ENCODE peak calls at places on chromosomes 1 and 21, in eight cellular contexts. Q, U, V, J, N, Y, B and C are unnamed samples. For H3K9me3, the result is how much of the 10 kb centered on the place peaks cover.

GRCh38 chr21:44515359-44516165 is 24.4 kb downstream of the KRTAP10-1 start:
- DNase-seq in Q (no peak), U (no peak), V (no peak), J (no peak), N (no peak), Y (no peak), B (no peak), C (no peak)

GRCh38 chr1:220892997-220893700 is 13.9 kb downstream of the HLX start:
- DNase-seq in Q (no peak), U (no peak), V (no peak), J (no peak), N (no peak), Y (no peak), B (no peak), C (no peak)

GRCh38 chr1:150708595-150708994 is 11.6 kb upstream of the GOLPH3L start:
- DNase-seq in Q (no peak), U (no peak), V (no peak), J (no peak), N (no peak), Y (no peak), B (no peak), C (no peak)

GRCh38 chr21:28959367-28960099 is 33.1 kb downstream of the LTN1 start:
- DNase-seq in Q (peak), U (no peak), V (peak), J (no peak), N (peak), Y (no peak), B (no peak), C (no peak)

GRCh38 chr21:45466330-45467220 is 61.6 kb downstream of the COL18A1 start:
- DNase-seq in Q (no peak), U (no peak), V (no peak), J (no peak), N (no peak), Y (no peak), B (peak), C (no peak)

GRCh38 chr1:28236656-28237331 is 870 bp downstream of the ATP5IF1 start:
- DNase-seq in Q (no peak), U (no peak), V (no peak), J (no peak), N (no peak), Y (no peak), B (no peak), C (no peak)

GRCh38 chr1:179876289-179876715 is 1.3 kb downstream of the TOR1AIP2 start:
- DNase-seq in Q (no peak), U (no peak), V (peak), J (peak), N (peak), Y (no peak), B (no peak), C (no peak)

GRCh38 chr1:109959974-109960744 is 24.4 kb upstream of the AHCYL1 start:
- DNase-seq in Q (peak), U (no peak), V (peak), J (no peak), N (no peak), Y (no peak), B (no peak), C (no peak)

GRCh38 chr1:7783178-7783711 is 846 bp upstream of the PER3 start:
- DNase-seq in Q (peak), U (peak), V (peak), J (peak), N (peak), Y (peak), B (no peak), C (no peak)

DNA sequence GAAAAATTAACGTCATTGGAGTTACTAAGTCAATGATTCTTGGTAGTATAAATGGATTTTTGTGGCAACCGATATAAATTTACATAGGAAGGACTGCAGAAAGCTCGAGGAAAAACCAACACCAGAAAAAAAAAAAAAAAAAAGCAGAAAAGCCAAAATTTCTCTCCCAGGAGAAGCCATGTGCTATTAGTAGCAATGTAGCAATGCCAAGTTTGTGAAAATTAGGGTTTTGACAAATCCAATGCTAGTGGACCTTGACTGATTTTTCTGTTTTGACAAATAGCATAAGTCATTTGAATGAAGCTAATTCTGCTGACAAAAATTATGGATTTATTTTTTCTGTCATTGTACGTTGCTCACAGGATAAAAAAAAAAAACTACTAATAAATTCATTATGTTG is 1561.9 kb downstream of the MRPL39 start:
- DNase-seq in Q (no peak), U (no peak), V (no peak), J (no peak), N (no peak), Y (no peak), B (no peak), C (no peak)
- H3K9me3 ChIP-seq in Q (under half), U (under half), V (under half), J (under half), N (under half), Y (under half), B (under half), C (under half)

GRCh38 chr1:204361781-204362180 is 2.1 kb upstream of the PLEKHA6 start:
- DNase-seq in Q (no peak), U (no peak), V (no peak), J (no peak), N (no peak), Y (no peak), B (no peak), C (no peak)

GRCh38 chr1:204362984-204363334 is 3.2 kb upstream of the PLEKHA6 start:
- DNase-seq in Q (no peak), U (no peak), V (no peak), J (no peak), N (no peak), Y (no peak), B (no peak), C (no peak)

GRCh38 chr1:204360314-204360713 is 585 bp upstream of the PLEKHA6 start:
- DNase-seq in Q (no peak), U (no peak), V (no peak), J (no peak), N (no peak), Y (no peak), B (no peak), C (no peak)

GRCh38 chr1:204361341-204361771 is 1.6 kb upstream of the PLEKHA6 start:
- DNase-seq in Q (no peak), U (peak), V (no peak), J (no peak), N (no peak), Y (no peak), B (no peak), C (no peak)

DNA sequence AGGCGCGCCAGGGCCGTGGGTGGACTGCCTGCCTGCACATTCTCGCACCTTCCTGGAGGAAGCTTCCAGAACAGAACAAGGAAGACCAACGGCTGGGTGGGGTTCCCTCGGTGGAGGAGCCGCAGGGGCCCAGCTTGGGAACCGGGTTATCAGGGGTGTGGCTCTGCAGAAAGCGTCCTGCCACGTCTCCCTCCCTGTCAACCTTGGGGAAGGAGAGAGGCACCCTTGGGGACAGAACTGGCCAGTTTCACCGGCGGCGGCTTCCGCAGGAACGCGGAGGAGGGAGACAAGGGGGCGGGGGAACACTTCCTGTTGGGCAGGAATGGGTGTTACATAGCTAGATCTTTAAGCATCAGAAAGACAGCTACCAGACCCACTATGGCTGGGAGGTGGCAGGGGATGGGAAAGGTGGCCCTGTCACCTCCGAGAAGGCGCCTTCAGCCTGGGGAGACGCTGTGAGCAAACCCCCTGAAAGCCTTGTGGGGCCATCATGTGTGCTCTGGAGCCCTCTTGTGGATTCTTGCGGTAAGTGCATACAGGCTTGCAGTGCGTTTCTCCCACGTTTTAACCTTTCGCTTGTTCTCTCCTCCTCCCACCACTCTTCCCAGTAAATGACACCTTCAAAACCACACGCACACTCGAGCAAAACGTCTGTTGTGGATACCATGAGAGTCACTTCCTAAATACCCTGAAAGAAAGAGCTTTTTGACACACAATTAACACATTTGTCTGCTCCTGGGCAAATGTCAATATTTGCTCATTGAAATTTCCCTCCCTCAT is 3.8 kb upstream of the PLEKHA6 start:
- DNase-seq in Q (peak), U (peak), V (peak), J (peak), N (peak), Y (peak), B (peak), C (no peak)
- TF ChIP-seq POLR2A in Q (no peak), U (no peak), V (peak), J (peak), N (no peak), Y (no peak), B (no peak), C (no peak)

GRCh38 chr1:55724551-55725325 is 509.6 kb upstream of the USP24 start:
- DNase-seq in Q (no peak), U (no peak), V (peak), J (no peak), N (no peak), Y (no peak), B (no peak), C (no peak)
- H3K27ac ChIP-seq in Q (peak), U (peak), V (peak), J (no peak), N (no peak), Y (no peak), B (no peak), C (no peak)

DNA sequence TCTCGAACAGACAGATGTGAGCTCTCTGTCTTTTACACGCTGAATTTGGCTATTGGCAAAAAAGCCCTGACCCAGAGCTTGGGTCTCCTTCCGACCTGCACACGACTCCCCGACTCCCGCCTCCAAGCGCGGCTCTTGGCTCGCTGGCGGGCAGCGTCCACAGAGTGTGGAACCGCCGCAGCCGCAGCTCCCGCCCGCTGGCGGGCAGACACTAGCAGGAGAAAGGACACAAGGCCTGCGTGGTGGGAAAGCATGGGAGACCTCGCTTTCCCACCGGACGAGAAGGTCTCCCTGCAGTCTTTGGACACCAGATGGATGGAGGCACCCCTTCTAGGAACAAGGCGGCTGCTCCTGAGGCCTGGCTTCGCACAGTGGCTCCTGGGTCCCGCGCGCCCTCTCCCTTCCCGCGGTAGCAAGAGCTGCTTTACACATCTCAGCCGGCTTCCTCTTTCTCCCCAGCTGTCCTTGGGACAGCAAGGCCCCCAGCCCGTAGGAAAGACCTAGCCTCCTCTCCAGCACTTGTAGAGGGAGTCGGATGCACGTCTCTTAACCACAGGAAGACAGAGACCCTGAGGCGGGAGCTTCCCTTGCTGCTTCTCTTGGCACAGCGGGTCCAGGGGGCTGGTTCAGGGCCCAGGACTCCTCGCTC is 92.1 kb downstream of the PRKAB2 start:
- DNase-seq in Q (no peak), U (no peak), V (no peak), J (no peak), N (no peak), Y (no peak), B (no peak), C (peak)
- H3K9me3 ChIP-seq in Q (under half), U (under half), V (under half), J (under half), N (under half), Y (under half), B (under half), C (under half)

DNA sequence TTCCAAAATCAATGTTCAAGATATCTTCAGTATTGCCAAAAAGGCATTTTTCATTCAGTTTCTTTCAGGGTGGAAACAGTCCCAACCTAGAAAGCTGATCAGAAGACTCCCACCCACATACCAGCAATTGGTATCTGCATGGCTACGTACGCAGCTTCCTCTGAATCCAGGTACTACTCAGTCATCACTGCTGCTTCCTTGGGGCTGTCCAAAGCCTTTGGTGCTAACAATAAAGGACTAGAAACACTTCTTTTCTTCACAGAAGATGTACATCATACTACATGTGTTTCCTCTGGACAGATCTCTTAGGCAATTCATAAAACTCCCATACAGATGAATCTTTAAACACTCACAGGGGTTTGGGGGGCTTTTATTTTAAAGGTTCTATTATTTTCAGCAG is 29.8 kb downstream of the VPS26C start:
- DNase-seq in Q (no peak), U (no peak), V (no peak), J (no peak), N (no peak), Y (no peak), B (no peak), C (no peak)
- TF ChIP-seq POLR2A in Q (no peak), U (no peak), V (no peak), J (no peak), N (no peak), Y (no peak), B (no peak), C (no peak)